ENCODE peak calls at places on chromosome 1, in five cellular contexts. V is sigmoid colon; I is psoas muscle; S is CD8-positive, alpha-beta T cell; T is pancreas. M is an unnamed sample.

GRCh38 chr1:156592910-156593732 is 1.5 kb downstream of the NAXE start:
- DNase-seq in V (no peak), I (no peak), S (no peak), T (no peak), M (no peak)

GRCh38 chr1:154557248-154557938 is 1.1 kb downstream of the UBE2Q1 start:
- DNase-seq in V (no peak), I (no peak), S (no peak), T (no peak), M (no peak)

GRCh38 chr1:8889925-8890785 is 11.7 kb upstream of the ENO1 start:
- DNase-seq in V (peak), I (peak), S (no peak), T (peak), M (peak)

GRCh38 chr1:211939876-211940468 is 95.4 kb downstream of the INTS7 start:
- DNase-seq in V (no peak), I (no peak), S (no peak), T (no peak), M (no peak)

GRCh38 chr1:88998716-88999115 is 6.3 kb upstream of the KYAT3 start:
- DNase-seq in V (no peak), I (no peak), S (no peak), T (no peak), M (no peak)

GRCh38 chr1:47477595-47478080 is 39.8 kb downstream of the FOXD2 start:
- DNase-seq in V (no peak), I (no peak), S (no peak), T (peak), M (peak)

GRCh38 chr1:55317673-55318072 is 102.5 kb upstream of the USP24 start:
- DNase-seq in V (no peak), I (no peak), S (no peak), T (no peak), M (no peak)

GRCh38 chr1:116763116-116763786 is 9.0 kb downstream of the CD2 start:
- DNase-seq in V (no peak), I (no peak), S (no peak), T (no peak), M (no peak)

GRCh38 chr1:37325509-37326437 is 148.6 kb upstream of the ZC3H12A start:
- DNase-seq in V (no peak), I (no peak), S (no peak), T (no peak), M (no peak)

GRCh38 chr1:56145524-56145923 is 433.8 kb downstream of the PLPP3 start:
- DNase-seq in V (no peak), I (no peak), S (no peak), T (no peak), M (no peak)

GRCh38 chr1:219174672-219175564 is 1.2 kb downstream of the LYPLAL1 start:
- DNase-seq in V (no peak), I (no peak), S (no peak), T (peak), M (peak)

GRCh38 chr1:18151436-18151835 is 43.8 kb downstream of the IGSF21 start:
- DNase-seq in V (no peak), I (no peak), S (no peak), T (no peak), M (no peak)

GRCh38 chr1:218673170-218673569 is 328.0 kb downstream of the TGFB2 start:
- DNase-seq in V (no peak), I (no peak), S (no peak), T (no peak), M (no peak)

GRCh38 chr1:199859525-199859924 is 168.0 kb upstream of the NR5A2 start:
- DNase-seq in V (no peak), I (no peak), S (no peak), T (no peak), M (no peak)

GRCh38 chr1:203619091-203619780 is 7.4 kb upstream of the ATP2B4 start:
- DNase-seq in V (no peak), I (no peak), S (no peak), T (no peak), M (no peak)

GRCh38 chr1:153791856-153792253 is 16.6 kb downstream of the SLC27A3 start:
- DNase-seq in V (peak), I (peak), S (no peak), T (no peak), M (no peak)

GRCh38 chr1:93749894-93750301 is 68.3 kb upstream of the BCAR3 start:
- DNase-seq in V (no peak), I (no peak), S (no peak), T (no peak), M (peak)

GRCh38 chr1:3595949-3596348 is 15.4 kb downstream of the MEGF6 start:
- DNase-seq in V (no peak), I (no peak), S (no peak), T (no peak), M (no peak)

GRCh38 chr1:237411621-237412020 is 369.6 kb downstream of the RYR2 start:
- DNase-seq in V (no peak), I (no peak), S (no peak), T (no peak), M (no peak)

GRCh38 chr1:152699746-152700145 is 1.6 kb downstream of the LCE2A start:
- DNase-seq in V (no peak), I (no peak), S (no peak), T (no peak), M (no peak)

GRCh38 chr1:63732666-63733065 is 41.2 kb upstream of the ROR1 start:
- DNase-seq in V (no peak), I (no peak), S (no peak), T (no peak), M (no peak)

GRCh38 chr1:149927056-149927534 is 508 bp downstream of the SF3B4 start:
- DNase-seq in V (no peak), I (no peak), S (no peak), T (no peak), M (no peak)

GRCh38 chr1:24905979-24906720 is 23.9 kb downstream of the RUNX3 start:
- DNase-seq in V (peak), I (no peak), S (no peak), T (no peak), M (no peak)

GRCh38 chr1:24707659-24708058 is 37.6 kb upstream of the CLIC4 start:
- DNase-seq in V (no peak), I (no peak), S (no peak), T (no peak), M (no peak)

GRCh38 chr1:202319381-202320080 is 22.2 kb downstream of the UBE2T start:
- DNase-seq in V (no peak), I (no peak), S (no peak), T (no peak), M (no peak)

GRCh38 chr1:243254233-243254926 is 701 bp downstream of the CEP170 start:
- DNase-seq in V (peak), I (peak), S (peak), T (peak), M (peak)

GRCh38 chr1:35505911-35506798 is 51.0 kb downstream of the KIAA0319L start:
- DNase-seq in V (no peak), I (no peak), S (no peak), T (peak), M (no peak)

GRCh38 chr1:162674018-162674608 is 41.8 kb downstream of the DDR2 start:
- DNase-seq in V (no peak), I (no peak), S (no peak), T (no peak), M (no peak)

GRCh38 chr1:162666006-162666645 is 33.9 kb downstream of the DDR2 start:
- DNase-seq in V (no peak), I (no peak), S (no peak), T (no peak), M (no peak)

GRCh38 chr1:162671664-162672415 is 39.6 kb downstream of the DDR2 start:
- DNase-seq in V (no peak), I (no peak), S (no peak), T (no peak), M (no peak)

GRCh38 chr1:162672678-162673259 is 40.5 kb downstream of the DDR2 start:
- DNase-seq in V (no peak), I (no peak), S (no peak), T (no peak), M (no peak)

GRCh38 chr1:162670928-162671663 is 38.8 kb downstream of the DDR2 start:
- DNase-seq in V (no peak), I (no peak), S (no peak), T (no peak), M (no peak)
- H3K27ac ChIP-seq in V (peak), I (peak), S (no peak), T (no peak), M (peak)

GRCh38 chr1:107378602-107379265 is 237.9 kb downstream of the NTNG1 start:
- DNase-seq in V (no peak), I (no peak), S (no peak), T (no peak), M (no peak)

GRCh38 chr1:107379826-107380225 is 239.0 kb downstream of the NTNG1 start:
- DNase-seq in V (no peak), I (no peak), S (no peak), T (no peak), M (no peak)
- H3K27ac ChIP-seq in V (no peak), I (no peak), S (no peak), T (no peak), M (no peak)

GRCh38 chr1:160169553-160170399 is 18.4 kb downstream of the ATP1A4 start:
- DNase-seq in V (no peak), I (no peak), S (no peak), T (no peak), M (no peak)
- H3K27ac ChIP-seq in V (no peak), I (no peak), S (no peak), T (no peak), M (no peak)

GRCh38 chr1:111516008-111516535 is 12.6 kb upstream of the ADORA3 start:
- DNase-seq in V (peak), I (peak), S (no peak), T (no peak), M (no peak)
- H3K27ac ChIP-seq in V (peak), I (peak), S (no peak), T (no peak), M (peak)

DNA sequence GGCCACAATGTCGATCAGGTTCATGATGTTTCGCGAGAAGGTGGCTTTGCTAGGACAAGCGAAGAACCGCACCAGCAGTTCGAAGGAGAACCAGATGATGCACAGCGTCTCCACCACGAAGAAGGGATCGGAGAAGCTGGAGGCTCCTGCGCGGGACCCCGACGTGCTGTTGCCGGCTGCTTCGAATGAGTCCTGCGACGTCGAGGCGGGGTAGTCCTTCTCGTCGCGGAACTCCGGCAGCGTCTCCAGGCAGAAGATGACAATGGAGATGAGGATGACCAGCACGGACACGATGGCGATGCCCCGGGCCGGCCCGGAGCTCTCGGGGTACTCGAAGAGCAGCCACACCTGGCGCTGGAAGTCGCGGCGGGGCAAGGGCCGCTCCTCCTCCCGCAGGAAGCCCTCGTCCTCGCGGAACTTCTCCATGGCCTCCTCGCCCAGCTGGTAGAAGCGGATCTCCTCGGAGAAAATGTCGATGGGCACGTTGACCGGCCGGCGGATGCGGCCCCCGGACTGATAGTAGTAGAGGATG is 869 bp downstream of the KCNA3 start:
- DNase-seq in V (no peak), I (no peak), S (no peak), T (no peak), M (no peak)
- H3K27ac ChIP-seq in V (no peak), I (no peak), S (peak), T (no peak), M (peak)

DNA sequence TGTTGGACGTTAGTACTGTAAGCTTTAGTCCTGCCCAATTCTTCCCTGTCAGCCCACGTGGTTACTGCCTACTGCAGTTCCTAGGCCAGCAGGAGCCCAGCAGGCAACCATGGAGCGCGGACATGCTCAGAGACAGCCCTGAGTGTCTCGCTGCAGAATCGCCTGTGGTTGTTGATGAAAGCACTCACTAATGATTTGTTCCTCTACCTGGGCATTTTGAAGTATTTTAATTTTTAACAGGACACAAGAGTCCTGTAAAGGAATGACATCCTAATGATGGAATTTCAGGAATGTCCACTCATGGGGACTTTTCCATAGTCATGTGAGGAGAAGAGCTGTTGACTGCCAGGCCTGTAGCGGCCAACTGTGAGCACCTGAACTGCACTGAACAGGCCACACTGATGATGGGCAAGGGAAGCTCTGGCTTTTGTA is 44.1 kb downstream of the PGBD5 start:
- DNase-seq in V (no peak), I (no peak), S (no peak), T (peak), M (no peak)
- H3K27ac ChIP-seq in V (no peak), I (no peak), S (no peak), T (peak), M (no peak)

M was measured in colonic mucosa.